ENCODE peak calls at places on chromosome 17, in seven cellular contexts. One of them, this sample, is unnamed.

GRCh38 chr17:6752068-6752909 is 3.6 kb upstream of the XAF1 start:
- DNase-seq in AG04450: peak; percentile 98
- DNase-seq in mucosa of gallbladder: peak; percentile 65
- DNase-seq in CD8-positive, alpha-beta memory T cell: no peak
- DNase-seq in RPMI7951: peak; percentile 96
- DNase-seq in NAMALWA: no peak
- DNase-seq in NCI-H510A: no peak
- DNase-seq in this sample: peak; percentile 63

GRCh38 chr17:31560836-31561235 is 169.4 kb downstream of the RAB11FIP4 start:
- DNase-seq in AG04450: no peak
- DNase-seq in mucosa of gallbladder: no peak
- DNase-seq in CD8-positive, alpha-beta memory T cell: no peak
- DNase-seq in RPMI7951: peak; percentile 54
- DNase-seq in NAMALWA: no peak
- DNase-seq in NCI-H510A: no peak
- DNase-seq in this sample: no peak

GRCh38 chr17:13393841-13394710 is 207.7 kb downstream of the HS3ST3A1 start:
- DNase-seq in AG04450: peak; percentile 70
- DNase-seq in mucosa of gallbladder: no peak
- DNase-seq in CD8-positive, alpha-beta memory T cell: no peak
- DNase-seq in RPMI7951: peak; percentile 70
- DNase-seq in NAMALWA: no peak
- DNase-seq in NCI-H510A: no peak
- DNase-seq in this sample: no peak

GRCh38 chr17:42409467-42410351 is 13.3 kb downstream of the CAVIN1 start:
- DNase-seq in AG04450: peak; percentile 75
- DNase-seq in mucosa of gallbladder: peak; percentile 32
- DNase-seq in CD8-positive, alpha-beta memory T cell: no peak
- DNase-seq in RPMI7951: peak; percentile 92
- DNase-seq in NAMALWA: no peak
- DNase-seq in NCI-H510A: no peak
- DNase-seq in this sample: no peak

GRCh38 chr17:39001703-39002637 is 34.8 kb upstream of the FBXO47 start:
- DNase-seq in AG04450: no peak
- DNase-seq in mucosa of gallbladder: peak; percentile 49
- DNase-seq in CD8-positive, alpha-beta memory T cell: no peak
- DNase-seq in RPMI7951: peak; percentile 92
- DNase-seq in NAMALWA: no peak
- DNase-seq in NCI-H510A: no peak
- DNase-seq in this sample: peak; percentile 38

GRCh38 chr17:40327735-40328385 is 18.9 kb downstream of the RARA start:
- DNase-seq in AG04450: no peak
- DNase-seq in mucosa of gallbladder: no peak
- DNase-seq in CD8-positive, alpha-beta memory T cell: no peak
- DNase-seq in RPMI7951: no peak
- DNase-seq in NAMALWA: no peak
- DNase-seq in NCI-H510A: no peak
- DNase-seq in this sample: no peak

GRCh38 chr17:22569459-22570143 is 877.3 kb downstream of the KCNJ18 start:
- DNase-seq in AG04450: no peak
- DNase-seq in mucosa of gallbladder: no peak
- DNase-seq in CD8-positive, alpha-beta memory T cell: no peak
- DNase-seq in RPMI7951: no peak
- DNase-seq in NAMALWA: no peak
- DNase-seq in NCI-H510A: no peak
- DNase-seq in this sample: no peak

GRCh38 chr17:36529121-36529520 is 5.5 kb downstream of the MYO19 start:
- DNase-seq in AG04450: no peak
- DNase-seq in mucosa of gallbladder: no peak
- DNase-seq in CD8-positive, alpha-beta memory T cell: no peak
- DNase-seq in RPMI7951: peak; percentile 71
- DNase-seq in NAMALWA: no peak
- DNase-seq in NCI-H510A: no peak
- DNase-seq in this sample: no peak

GRCh38 chr17:79792984-79793923 is 3.6 kb downstream of the CBX8 start:
- DNase-seq in AG04450: peak; percentile 81
- DNase-seq in mucosa of gallbladder: no peak
- DNase-seq in CD8-positive, alpha-beta memory T cell: no peak
- DNase-seq in RPMI7951: peak; percentile 58
- DNase-seq in NAMALWA: no peak
- DNase-seq in NCI-H510A: no peak
- DNase-seq in this sample: no peak

GRCh38 chr17:63587770-63588169 is 12.9 kb upstream of the TACO1 start:
- DNase-seq in AG04450: no peak
- DNase-seq in mucosa of gallbladder: no peak
- DNase-seq in CD8-positive, alpha-beta memory T cell: no peak
- DNase-seq in RPMI7951: no peak
- DNase-seq in NAMALWA: no peak
- DNase-seq in NCI-H510A: no peak
- DNase-seq in this sample: no peak

GRCh38 chr17:59666235-59666634 is 41.0 kb downstream of the PTRH2 start:
- DNase-seq in AG04450: no peak
- DNase-seq in mucosa of gallbladder: no peak
- DNase-seq in CD8-positive, alpha-beta memory T cell: no peak
- DNase-seq in RPMI7951: peak; percentile 30
- DNase-seq in NAMALWA: no peak
- DNase-seq in NCI-H510A: no peak
- DNase-seq in this sample: no peak

GRCh38 chr17:77280304-77280910 is 139.6 kb downstream of the SEC14L1 start:
- DNase-seq in AG04450: no peak
- DNase-seq in mucosa of gallbladder: no peak
- DNase-seq in CD8-positive, alpha-beta memory T cell: no peak
- DNase-seq in RPMI7951: peak; percentile 78
- DNase-seq in NAMALWA: no peak
- DNase-seq in NCI-H510A: no peak
- DNase-seq in this sample: peak; percentile 26

GRCh38 chr17:32492648-32493289 is 6.0 kb downstream of the CDK5R1 start:
- DNase-seq in AG04450: no peak
- DNase-seq in mucosa of gallbladder: no peak
- DNase-seq in CD8-positive, alpha-beta memory T cell: no peak
- DNase-seq in RPMI7951: no peak
- DNase-seq in NAMALWA: no peak
- DNase-seq in NCI-H510A: no peak
- DNase-seq in this sample: no peak

GRCh38 chr17:34859652-34860051 is 101.6 kb downstream of the CCT6B start:
- DNase-seq in AG04450: no peak
- DNase-seq in mucosa of gallbladder: no peak
- DNase-seq in CD8-positive, alpha-beta memory T cell: no peak
- DNase-seq in RPMI7951: no peak
- DNase-seq in NAMALWA: no peak
- DNase-seq in NCI-H510A: no peak
- DNase-seq in this sample: no peak

GRCh38 chr17:6796887-6797490 is 21.0 kb downstream of the FBXO39 start:
- DNase-seq in AG04450: no peak
- DNase-seq in mucosa of gallbladder: no peak
- DNase-seq in CD8-positive, alpha-beta memory T cell: no peak
- DNase-seq in RPMI7951: peak; percentile 59
- DNase-seq in NAMALWA: no peak
- DNase-seq in NCI-H510A: no peak
- DNase-seq in this sample: no peak

GRCh38 chr17:4054446-4054845 is 88.4 kb downstream of the ZZEF1 start:
- DNase-seq in AG04450: no peak
- DNase-seq in mucosa of gallbladder: no peak
- DNase-seq in CD8-positive, alpha-beta memory T cell: no peak
- DNase-seq in RPMI7951: no peak
- DNase-seq in NAMALWA: no peak
- DNase-seq in NCI-H510A: no peak
- DNase-seq in this sample: no peak

GRCh38 chr17:13647551-13647950 is 45.8 kb upstream of the HS3ST3A1 start:
- DNase-seq in AG04450: no peak
- DNase-seq in mucosa of gallbladder: no peak
- DNase-seq in CD8-positive, alpha-beta memory T cell: no peak
- DNase-seq in RPMI7951: no peak
- DNase-seq in NAMALWA: no peak
- DNase-seq in NCI-H510A: no peak
- DNase-seq in this sample: no peak

GRCh38 chr17:36877774-36878173 is 59.5 kb upstream of the LHX1 start:
- DNase-seq in AG04450: no peak
- DNase-seq in mucosa of gallbladder: no peak
- DNase-seq in CD8-positive, alpha-beta memory T cell: no peak
- DNase-seq in RPMI7951: peak; percentile 13
- DNase-seq in NAMALWA: no peak
- DNase-seq in NCI-H510A: no peak
- DNase-seq in this sample: no peak

GRCh38 chr17:36002631-36003030 is 1.3 kb upstream of the CCL15 start:
- DNase-seq in AG04450: no peak
- DNase-seq in mucosa of gallbladder: no peak
- DNase-seq in CD8-positive, alpha-beta memory T cell: no peak
- DNase-seq in RPMI7951: no peak
- DNase-seq in NAMALWA: no peak
- DNase-seq in NCI-H510A: no peak
- DNase-seq in this sample: no peak

GRCh38 chr17:74737299-74738050 is 419 bp downstream of the RAB37 start:
- DNase-seq in AG04450: no peak
- DNase-seq in mucosa of gallbladder: no peak
- DNase-seq in CD8-positive, alpha-beta memory T cell: peak; percentile 41
- DNase-seq in RPMI7951: no peak
- DNase-seq in NAMALWA: peak; percentile 65
- DNase-seq in NCI-H510A: no peak
- DNase-seq in this sample: no peak

GRCh38 chr17:47267354-47267828 is 13.8 kb downstream of the ITGB3 start:
- DNase-seq in AG04450: peak; percentile 59
- DNase-seq in mucosa of gallbladder: no peak
- DNase-seq in CD8-positive, alpha-beta memory T cell: no peak
- DNase-seq in RPMI7951: peak; percentile 88
- DNase-seq in NAMALWA: no peak
- DNase-seq in NCI-H510A: no peak
- DNase-seq in this sample: no peak

GRCh38 chr17:62617894-62618472 is 9.5 kb upstream of the MRC2 start:
- DNase-seq in AG04450: no peak
- DNase-seq in mucosa of gallbladder: no peak
- DNase-seq in CD8-positive, alpha-beta memory T cell: no peak
- DNase-seq in RPMI7951: no peak
- DNase-seq in NAMALWA: no peak
- DNase-seq in NCI-H510A: no peak
- DNase-seq in this sample: peak; percentile 38

GRCh38 chr17:17411692-17412091 is 65.1 kb upstream of the MED9 start:
- DNase-seq in AG04450: no peak
- DNase-seq in mucosa of gallbladder: no peak
- DNase-seq in CD8-positive, alpha-beta memory T cell: no peak
- DNase-seq in RPMI7951: no peak
- DNase-seq in NAMALWA: no peak
- DNase-seq in NCI-H510A: no peak
- DNase-seq in this sample: no peak

GRCh38 chr17:40480501-40481003 is 20.9 kb downstream of the TNS4 start:
- DNase-seq in AG04450: no peak
- DNase-seq in mucosa of gallbladder: no peak
- DNase-seq in CD8-positive, alpha-beta memory T cell: peak; percentile 96
- DNase-seq in RPMI7951: no peak
- DNase-seq in NAMALWA: no peak
- DNase-seq in NCI-H510A: no peak
- DNase-seq in this sample: no peak

GRCh38 chr17:8940866-8941471 is 24.5 kb downstream of the PIK3R5 start:
- DNase-seq in AG04450: no peak
- DNase-seq in mucosa of gallbladder: no peak
- DNase-seq in CD8-positive, alpha-beta memory T cell: peak; percentile 27
- DNase-seq in RPMI7951: no peak
- DNase-seq in NAMALWA: no peak
- DNase-seq in NCI-H510A: no peak
- DNase-seq in this sample: no peak

GRCh38 chr17:64306850-64307463 is 43.9 kb upstream of the TEX2 start:
- DNase-seq in AG04450: peak; percentile 44
- DNase-seq in mucosa of gallbladder: peak; percentile 75
- DNase-seq in CD8-positive, alpha-beta memory T cell: peak; percentile 54
- DNase-seq in RPMI7951: peak; percentile 69
- DNase-seq in NAMALWA: peak; percentile 87
- DNase-seq in NCI-H510A: peak; percentile 3
- DNase-seq in this sample: peak; percentile 62

GRCh38 chr17:15894913-15895658 is 49.8 kb upstream of the ADORA2B start:
- DNase-seq in AG04450: no peak
- DNase-seq in mucosa of gallbladder: no peak
- DNase-seq in CD8-positive, alpha-beta memory T cell: no peak
- DNase-seq in RPMI7951: no peak
- DNase-seq in NAMALWA: no peak
- DNase-seq in NCI-H510A: no peak
- DNase-seq in this sample: no peak

GRCh38 chr17:9174779-9175574 is 153.7 kb downstream of the NTN1 start:
- DNase-seq in AG04450: no peak
- DNase-seq in mucosa of gallbladder: no peak
- DNase-seq in CD8-positive, alpha-beta memory T cell: no peak
- DNase-seq in RPMI7951: no peak
- DNase-seq in NAMALWA: no peak
- DNase-seq in NCI-H510A: no peak
- DNase-seq in this sample: peak; percentile 92

GRCh38 chr17:45410144-45411091 is 22.3 kb downstream of the ARHGAP27 start:
- DNase-seq in AG04450: no peak
- DNase-seq in mucosa of gallbladder: no peak
- DNase-seq in CD8-positive, alpha-beta memory T cell: peak; percentile 54
- DNase-seq in RPMI7951: no peak
- DNase-seq in NAMALWA: peak; percentile 66
- DNase-seq in NCI-H510A: no peak
- DNase-seq in this sample: peak; percentile 61

GRCh38 chr17:8887834-8888703 is 20.6 kb upstream of the PIK3R6 start:
- DNase-seq in AG04450: no peak
- DNase-seq in mucosa of gallbladder: peak; percentile 40
- DNase-seq in CD8-positive, alpha-beta memory T cell: no peak
- DNase-seq in RPMI7951: peak; percentile 42
- DNase-seq in NAMALWA: no peak
- DNase-seq in NCI-H510A: no peak
- DNase-seq in this sample: no peak

GRCh38 chr17:46837521-46837920 is 13.9 kb upstream of the WNT9B start:
- DNase-seq in AG04450: no peak
- DNase-seq in mucosa of gallbladder: no peak
- DNase-seq in CD8-positive, alpha-beta memory T cell: no peak
- DNase-seq in RPMI7951: peak; percentile 13
- DNase-seq in NAMALWA: no peak
- DNase-seq in NCI-H510A: no peak
- DNase-seq in this sample: no peak

GRCh38 chr17:76388966-76389888 is 4.8 kb downstream of the SPHK1 start:
- DNase-seq in AG04450: no peak
- DNase-seq in mucosa of gallbladder: no peak
- DNase-seq in CD8-positive, alpha-beta memory T cell: no peak
- DNase-seq in RPMI7951: no peak
- DNase-seq in NAMALWA: no peak
- DNase-seq in NCI-H510A: no peak
- DNase-seq in this sample: no peak

This sample was measured in right lobe of liver.